ENCODE peak calls at places on chromosomes 6 and 20, in seven cellular contexts. W is endothelial cell, M is H9, J is ovary, Z is coronary artery, A is fibroblast of lung, I is stomach. F is an unnamed sample.

GRCh38 chr20:61982951-61983315 is 82.7 kb downstream of the TAF4 start:
- DNase-seq in W (no peak), M (no peak), I (no peak), A (no peak), J (no peak), Z (no peak), F (no peak)

GRCh38 chr6:83593395-83593785 is 81.1 kb downstream of the PRSS35 start:
- DNase-seq in I (no peak), A (no peak), J (no peak), W (no peak), M (no peak), Z (no peak), F (no peak)

GRCh38 chr6:12849420-12850200 is 133.0 kb downstream of the PHACTR1 start:
- DNase-seq in A (no peak), I (no peak), W (no peak), J (no peak), M (no peak), Z (no peak), F (no peak)

GRCh38 chr20:63955281-63955845 is 853 bp downstream of the UCKL1 start:
- DNase-seq in Z (no peak), M (no peak), I (no peak), A (peak), J (no peak), W (no peak), F (peak)

GRCh38 chr20:63218701-63219446 is 2.9 kb upstream of the YTHDF1 start:
- DNase-seq in J (no peak), I (no peak), Z (no peak), W (no peak), M (no peak), A (no peak), F (no peak)

GRCh38 chr20:47008842-47009518 is 114.3 kb downstream of the EYA2 start:
- DNase-seq in I (no peak), J (no peak), W (no peak), A (no peak), M (no peak), Z (no peak), F (no peak)

GRCh38 chr6:119347466-119348307 is 1.9 kb downstream of the MAN1A1 start:
- DNase-seq in W (no peak), J (peak), A (no peak), I (peak), Z (no peak), M (no peak), F (peak)

GRCh38 chr6:4698901-4699659 is 77.1 kb upstream of the CDYL start:
- DNase-seq in W (no peak), Z (no peak), J (no peak), A (no peak), M (no peak), I (no peak), F (no peak)

GRCh38 chr6:105402090-105402980 is 547 bp downstream of the PREP start:
- DNase-seq in M (peak), J (no peak), A (peak), W (peak), Z (no peak), I (peak), F (peak)

GRCh38 chr20:19817017-19817416 is 59.0 kb downstream of the RIN2 start:
- DNase-seq in W (no peak), M (no peak), A (peak), J (no peak), Z (no peak), I (no peak), F (no peak)

GRCh38 chr6:82396964-82397761 is 33.5 kb downstream of the TPBG start:
- DNase-seq in J (no peak), W (no peak), A (peak), Z (no peak), M (no peak), I (no peak), F (no peak)

DNA sequence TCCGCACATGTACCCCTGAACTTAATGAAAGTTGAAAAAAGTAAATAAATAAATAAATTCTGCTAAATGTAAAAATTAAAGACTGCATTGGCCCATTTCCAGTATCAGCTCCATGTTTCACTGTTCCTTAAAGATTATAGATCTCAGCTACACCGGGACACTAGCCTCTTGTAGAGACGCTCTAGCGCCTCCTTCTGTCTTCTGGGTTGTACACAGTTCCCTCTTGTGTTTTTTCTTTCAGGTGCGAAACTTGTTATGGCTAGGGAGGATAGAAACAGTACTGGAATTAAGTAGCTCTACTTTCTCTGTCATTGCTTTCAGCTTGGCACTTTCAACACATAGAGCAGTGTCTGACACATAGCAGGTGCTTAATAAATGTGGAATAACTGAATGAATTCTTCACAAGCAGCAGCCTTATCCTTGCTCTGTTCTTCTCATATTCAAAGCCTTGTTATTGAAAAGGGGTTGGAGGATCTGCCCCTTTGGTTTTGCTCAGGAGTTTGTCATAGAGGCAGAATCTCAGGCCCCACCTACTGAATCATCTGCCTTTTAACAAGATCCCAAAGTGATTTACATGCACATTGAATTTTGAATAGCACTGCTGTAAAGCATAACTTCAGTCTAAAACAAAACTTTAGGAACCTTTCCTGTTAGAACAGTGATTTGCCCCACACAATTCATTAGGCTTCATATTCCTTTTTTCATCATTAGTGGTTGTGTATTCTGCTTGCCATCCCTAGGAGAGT is 92.3 kb downstream of the FIG4 start:
- DNase-seq in A (no peak), Z (no peak), J (no peak), W (peak), I (no peak), M (peak), F (peak)
- TF ChIP-seq CTCF in A (no peak), Z (no peak), J (no peak), W (no peak), I (no peak), M (peak), F (peak)

DNA sequence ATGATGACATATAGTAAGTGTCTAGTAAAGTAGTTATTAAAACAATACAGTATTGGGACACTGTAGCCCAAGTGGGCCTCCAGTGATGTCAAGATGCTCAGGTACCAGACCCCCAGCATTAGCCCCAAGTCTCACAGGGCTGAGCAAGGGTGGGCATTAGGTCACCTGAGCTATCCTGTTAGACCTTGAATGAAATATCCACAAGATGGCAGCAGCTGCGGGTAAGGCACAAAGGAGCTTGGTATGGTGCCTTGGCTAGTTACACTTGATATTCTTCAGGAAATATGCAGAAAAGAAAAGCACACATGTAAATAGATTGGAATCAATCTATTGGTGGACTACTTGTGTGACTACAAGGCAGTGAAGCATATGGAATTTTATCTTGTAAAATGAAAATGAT is 701.8 kb upstream of the ADGRB3 start:
- DNase-seq in I (no peak), M (peak), W (peak), A (no peak), J (no peak), Z (no peak), F (peak)
- TF ChIP-seq CTCF in I (no peak), M (peak), W (no peak), A (no peak), J (no peak), Z (no peak), F (peak)

DNA sequence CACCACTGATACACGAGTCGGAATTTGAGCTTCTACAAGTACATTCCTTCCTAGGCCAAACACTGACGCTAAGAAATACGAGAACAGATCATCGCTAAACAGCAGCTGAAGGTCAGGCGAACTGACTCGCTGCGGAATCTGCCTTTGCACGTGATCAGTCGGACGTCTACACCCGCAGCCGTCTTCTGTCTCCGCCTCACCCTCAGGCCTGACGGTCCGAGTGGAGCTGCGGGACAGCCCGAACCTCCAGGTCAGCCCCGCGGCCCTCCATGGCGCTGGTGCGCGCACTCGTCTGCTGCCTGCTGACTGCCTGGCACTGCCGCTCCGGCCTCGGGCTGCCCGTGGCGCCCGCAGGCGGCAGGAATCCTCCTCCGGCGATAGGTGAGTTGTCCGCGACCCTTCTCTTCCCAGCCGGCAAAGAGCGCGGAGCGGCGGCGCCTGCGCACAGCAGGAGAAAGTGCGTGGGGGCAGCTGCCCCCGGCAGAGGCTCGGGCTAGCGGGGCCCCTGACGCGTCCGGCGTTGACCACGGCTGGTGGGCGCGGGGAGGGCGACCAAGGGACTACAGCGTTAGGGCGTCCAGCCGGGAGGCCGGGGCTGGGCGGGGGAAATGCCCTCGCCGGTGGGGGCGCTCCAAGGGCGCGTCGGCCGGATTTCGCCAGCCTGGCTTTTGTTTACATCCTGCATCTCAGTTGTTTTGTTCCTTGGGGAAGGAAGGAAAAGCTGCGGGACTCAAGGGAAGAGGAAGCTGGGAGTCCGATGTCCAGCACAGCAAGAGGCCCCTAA is at the start of gene SMPDL3A:
- DNase-seq in A (peak), Z (peak), J (peak), M (peak), W (peak), I (peak), F (peak)
- TF ChIP-seq CTCF in A (peak), Z (no peak), J (peak), M (peak), W (peak), I (peak), F (peak)

DNA sequence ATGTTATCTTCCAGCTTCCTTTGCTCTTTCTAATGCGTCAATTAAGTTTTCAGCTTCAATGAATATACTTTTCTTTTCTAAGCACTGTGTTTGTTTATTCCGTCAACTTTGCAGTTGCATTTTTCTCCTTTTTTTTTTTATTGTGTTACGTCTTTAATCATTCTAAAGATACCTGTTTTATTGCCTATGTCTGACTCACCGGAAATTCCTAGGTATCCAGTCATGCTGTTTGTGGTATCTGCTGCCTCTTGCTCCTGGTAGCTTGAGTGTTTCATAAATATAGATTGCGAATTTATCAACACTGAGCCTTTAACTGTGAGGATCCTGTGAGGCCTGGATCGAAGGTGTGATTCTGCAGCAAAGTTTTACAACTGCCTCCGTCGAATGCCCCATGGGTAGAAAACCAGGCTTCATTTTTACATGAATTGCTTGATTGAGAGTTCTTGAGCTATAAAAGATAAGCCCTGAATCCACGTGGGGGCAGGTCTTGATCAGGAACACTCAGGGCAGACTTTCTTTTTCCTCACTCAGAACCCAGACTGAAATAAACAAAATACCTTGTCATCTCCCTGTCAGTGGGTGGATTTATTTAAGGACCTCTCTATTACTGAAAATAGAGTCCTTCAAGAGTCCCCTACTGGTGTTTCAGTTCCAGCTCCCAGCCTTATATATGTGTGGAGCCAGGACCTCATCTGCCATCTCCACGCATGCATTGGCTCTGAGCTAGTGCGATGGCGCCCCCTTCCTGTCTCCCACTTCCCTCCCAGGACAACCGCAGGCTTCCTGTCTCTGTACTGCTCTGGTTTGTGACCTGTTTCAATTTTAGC is 60.1 kb upstream of the LRRC1 start:
- DNase-seq in I (peak), J (no peak), W (peak), Z (no peak), M (peak), A (peak), F (peak)
- TF ChIP-seq CTCF in I (no peak), J (no peak), W (peak), Z (no peak), M (peak), A (no peak), F (peak)

GRCh38 chr6:56037587-56037986 is 162.2 kb upstream of the BMP5 start:
- DNase-seq in J (no peak), I (no peak), M (no peak), Z (no peak), W (no peak), A (peak), F (no peak)
- TF ChIP-seq CTCF in J (no peak), I (no peak), M (no peak), Z (no peak), W (no peak), A (no peak), F (no peak)

F was measured in nephron progenitor cell.